ENCODE peak calls at places on chromosome 1, in seven cellular contexts. M, N, B, U, X, I and F are unnamed samples.

GRCh38 chr1:160544647-160545046 is 21.6 kb upstream of the SLAMF6 start:
- DNase-seq in M (no peak), X (peak; percentile 43), B (peak; percentile 23), U (no peak), I (no peak), N (no peak), F (no peak)

GRCh38 chr1:197181982-197182381 is 35.5 kb upstream of the ASPM start:
- DNase-seq in M (no peak), X (no peak), N (no peak), I (no peak), B (no peak), U (no peak), F (no peak)

GRCh38 chr1:197471248-197472035 is 203.4 kb downstream of the CRB1 start:
- DNase-seq in M (no peak), N (peak; percentile 13), U (no peak), X (peak; percentile 42), I (no peak), B (no peak), F (peak; percentile 51)

GRCh38 chr1:171913385-171913784 is 72.1 kb downstream of the DNM3 start:
- DNase-seq in B (peak; percentile 67), N (no peak), I (peak; percentile 38), M (no peak), X (peak; percentile 26), U (no peak), F (peak; percentile 27)

GRCh38 chr1:234348964-234349363 is 24.3 kb upstream of the COA6 start:
- DNase-seq in B (no peak), U (no peak), N (no peak), I (no peak), M (no peak), X (no peak), F (no peak)

GRCh38 chr1:27778022-27778421 is 5.0 kb downstream of the STX12 start:
- DNase-seq in X (no peak), B (no peak), M (no peak), I (no peak), N (no peak), U (no peak), F (no peak)

GRCh38 chr1:165543651-165544452 is at the start of gene LRRC52:
- DNase-seq in X (peak; percentile 60), B (no peak), M (no peak), I (no peak), N (no peak), U (no peak), F (no peak)

GRCh38 chr1:183881387-183882084 is 76.6 kb downstream of the RGL1 start:
- DNase-seq in U (no peak), X (peak; percentile 72), B (peak; percentile 89), I (peak; percentile 61), N (no peak), M (no peak), F (peak; percentile 81)

GRCh38 chr1:6800728-6801127 is 15.5 kb downstream of the CAMTA1 start:
- DNase-seq in I (peak; percentile 53), X (no peak), M (no peak), U (no peak), B (no peak), N (no peak), F (peak; percentile 74)

GRCh38 chr1:155078496-155079209 is at the start of gene EFNA3:
- DNase-seq in B (no peak), U (peak; percentile 78), N (no peak), M (no peak), X (peak; percentile 93), I (peak; percentile 50), F (peak; percentile 50)

GRCh38 chr1:7398982-7399381 is 372.1 kb upstream of the VAMP3 start:
- DNase-seq in B (no peak), X (no peak), U (no peak), N (no peak), M (no peak), I (no peak), F (peak; percentile 51)

GRCh38 chr1:151510957-151511635 is at the start of gene CGN:
- DNase-seq in M (peak; percentile 57), I (peak; percentile 59), U (peak; percentile 92), N (peak; percentile 68), X (peak; percentile 96), B (peak; percentile 89), F (peak; percentile 70)

GRCh38 chr1:6560267-6560666 is 5.2 kb downstream of the TAS1R1 start:
- DNase-seq in X (no peak), M (no peak), U (no peak), N (no peak), B (no peak), I (no peak), F (no peak)

GRCh38 chr1:62725981-62726588 is 37.9 kb upstream of the DOCK7 start:
- DNase-seq in B (no peak), M (no peak), X (no peak), I (no peak), U (no peak), N (no peak), F (peak; percentile 30)

GRCh38 chr1:89878256-89878655 is 57.4 kb downstream of the LRRC8D start:
- DNase-seq in I (no peak), N (no peak), M (no peak), B (no peak), X (no peak), U (no peak), F (no peak)

GRCh38 chr1:221439008-221439733 is 302.7 kb downstream of the DUSP10 start:
- DNase-seq in N (no peak), M (no peak), I (peak; percentile 88), X (no peak), U (peak; percentile 75), B (peak; percentile 98), F (peak; percentile 92)

GRCh38 chr1:228338521-228339051 is 68.0 kb downstream of the TRIM11 start:
- DNase-seq in N (no peak), M (no peak), U (no peak), I (no peak), B (no peak), X (no peak), F (no peak)

GRCh38 chr1:39926343-39926769 is 24.6 kb upstream of the MYCL start:
- DNase-seq in B (no peak), I (peak; percentile 16), M (no peak), N (no peak), U (no peak), X (no peak), F (peak; percentile 33)

GRCh38 chr1:54342764-54343687 is 63.2 kb downstream of the SSBP3 start:
- DNase-seq in I (no peak), B (no peak), U (no peak), X (no peak), N (peak; percentile 82), M (no peak), F (no peak)

GRCh38 chr1:155177192-155177917 is 3.7 kb downstream of the TRIM46 start:
- DNase-seq in I (no peak), N (no peak), M (no peak), B (no peak), U (no peak), X (no peak), F (no peak)